ENCODE peak calls at places on chromosomes 12 and 14, in nine cellular contexts. H is small intestine; P is RCC 7860; Q is H7; G is lower lobe of right lung; Y is WTC11; A is effector memory CD4-positive, alpha-beta T cell; K is transverse colon; S is HTR-8/SVneo. D is an unnamed sample.

GRCh38 chr14:34302654-34303053 is 159.4 kb downstream of the SPTSSA start:
- DNase-seq in H (no peak), P (no peak), Q (no peak), G (no peak), Y (no peak), A (no peak), K (peak; percentile 61), S (no peak), D (no peak)

GRCh38 chr14:95233702-95234241 is 76.4 kb upstream of the DICER1 start:
- DNase-seq in H (no peak), P (no peak), Q (no peak), G (no peak), Y (no peak), A (no peak), K (peak; percentile 61), S (no peak), D (no peak)

GRCh38 chr14:24353551-24354529 is 14.0 kb upstream of the RIPK3 start:
- DNase-seq in H (peak; percentile 95), P (no peak), Q (no peak), G (no peak), Y (no peak), A (no peak), K (peak; percentile 65), S (no peak), D (no peak)

GRCh38 chr14:74018029-74018703 is 922 bp downstream of the ENTPD5 start:
- DNase-seq in H (peak; percentile 60), P (peak; percentile 49), Q (no peak), G (no peak), Y (no peak), A (no peak), K (no peak), S (peak; percentile 86), D (no peak)

GRCh38 chr12:121499929-121500793 is 80.7 kb downstream of the KDM2B start:
- DNase-seq in H (peak; percentile 74), P (peak; percentile 41), Q (peak; percentile 91), G (peak; percentile 81), Y (peak; percentile 79), A (peak; percentile 70), K (peak; percentile 82), S (peak; percentile 88), D (peak; percentile 66)

GRCh38 chr12:88393017-88393767 is 187.1 kb downstream of the KITLG start:
- DNase-seq in H (peak; percentile 41), P (no peak), Q (peak; percentile 22), G (no peak), Y (peak; percentile 18), A (no peak), K (no peak), S (peak; percentile 5), D (no peak)

GRCh38 chr14:49089078-49089477 is 497.1 kb downstream of the RPS29 start:
- DNase-seq in H (no peak), P (no peak), Q (no peak), G (no peak), Y (no peak), A (no peak), K (no peak), S (no peak), D (no peak)

GRCh38 chr12:49671051-49671765 is 36.0 kb downstream of the FMNL3 start:
- DNase-seq in H (peak; percentile 16), P (no peak), Q (no peak), G (no peak), Y (no peak), A (peak; percentile 48), K (peak; percentile 27), S (no peak), D (peak; percentile 65)

GRCh38 chr14:98137626-98138025 is 1134.4 kb downstream of the BCL11B start:
- DNase-seq in H (no peak), P (no peak), Q (no peak), G (no peak), Y (no peak), A (no peak), K (no peak), S (no peak), D (no peak)

GRCh38 chr14:92121670-92122350 is at the start of the genes CPSF2 and NDUFB1:
- DNase-seq in H (peak; percentile 78), P (peak; percentile 40), Q (peak; percentile 95), G (peak; percentile 90), Y (peak; percentile 83), A (peak; percentile 74), K (peak; percentile 85), S (peak; percentile 94), D (peak; percentile 82)

GRCh38 chr12:120981407-120981921 is 3.1 kb downstream of the HNF1A start:
- DNase-seq in H (no peak), P (no peak), Q (no peak), G (no peak), Y (no peak), A (no peak), K (no peak), S (no peak), D (no peak)

GRCh38 chr12:124008629-124009028 is 35.6 kb downstream of the ZNF664 start:
- DNase-seq in H (no peak), P (no peak), Q (no peak), G (no peak), Y (no peak), A (no peak), K (no peak), S (no peak), D (no peak)

GRCh38 chr14:65423986-65424385 is 11.5 kb downstream of the FUT8 start:
- DNase-seq in H (no peak), P (no peak), Q (no peak), G (no peak), Y (no peak), A (no peak), K (no peak), S (no peak), D (no peak)

GRCh38 chr12:104055686-104056388 is 5.8 kb upstream of the GLT8D2 start:
- DNase-seq in H (peak; percentile 56), P (no peak), Q (no peak), G (peak; percentile 85), Y (no peak), A (no peak), K (peak; percentile 58), S (no peak), D (no peak)

GRCh38 chr12:62436164-62436503 is 30.5 kb upstream of the MON2 start:
- DNase-seq in H (no peak), P (no peak), Q (no peak), G (no peak), Y (no peak), A (no peak), K (no peak), S (no peak), D (no peak)